ENCODE peak calls at places on chromosomes 1 and 21, in ten cellular contexts. M is upper lobe of left lung, T is transverse colon, G is stomach, I is A549, X is GM12878, N is suprapubic skin, U is tibial nerve, W is sigmoid colon, A is SK-N-SH. R is an unnamed sample. For H3K4me1, the result is how much of the 10 kb centered on the place peaks cover.

GRCh38 chr1:231107600-231108326 is 54.1 kb upstream of the TRIM67 start:
- DNase-seq in U (no peak), M (no peak), A (no peak), I (no peak), T (no peak), G (no peak), X (no peak), N (no peak), W (no peak), R (no peak)

GRCh38 chr1:61043010-61043820 is 39.1 kb upstream of the NFIA start:
- DNase-seq in M (peak), X (no peak), W (peak), N (peak), I (peak), G (peak), A (peak), T (peak), U (peak), R (peak)

GRCh38 chr1:110771245-110772022 is 96.7 kb upstream of the KCNA3 start:
- DNase-seq in M (no peak), A (no peak), I (no peak), W (no peak), X (no peak), U (no peak), G (no peak), N (no peak), T (no peak), R (no peak)

GRCh38 chr1:194568610-194569009 is 1382.2 kb upstream of the B3GALT2 start:
- DNase-seq in I (no peak), T (no peak), U (no peak), A (no peak), W (no peak), N (no peak), M (no peak), G (no peak), X (no peak), R (no peak)

GRCh38 chr1:204407314-204407971 is 4.2 kb downstream of the PPP1R15B start:
- DNase-seq in I (no peak), G (no peak), T (no peak), X (no peak), N (no peak), U (no peak), M (no peak), A (no peak), W (no peak), R (no peak)

GRCh38 chr1:47722909-47723580 is 274.1 kb downstream of the TRABD2B start:
- DNase-seq in A (no peak), G (peak), X (no peak), M (no peak), W (no peak), N (no peak), T (peak), U (no peak), I (no peak), R (no peak)

GRCh38 chr1:64019818-64020217 is 183.6 kb upstream of the UBE2U start:
- DNase-seq in I (no peak), A (no peak), X (peak), U (no peak), M (peak), G (peak), W (peak), T (peak), N (no peak), R (no peak)

GRCh38 chr1:235052067-235053008 is 76.3 kb downstream of the TOMM20 start:
- DNase-seq in G (no peak), X (no peak), U (no peak), T (no peak), A (no peak), M (peak), W (no peak), N (no peak), I (no peak), R (no peak)

GRCh38 chr1:83029916-83030315 is 969.0 kb downstream of the TTLL7 start:
- DNase-seq in G (no peak), I (no peak), W (no peak), M (no peak), X (no peak), T (no peak), N (no peak), A (no peak), U (no peak), R (no peak)

GRCh38 chr1:18951818-18952391 is 4.6 kb downstream of the IFFO2 start:
- DNase-seq in T (peak), M (peak), W (no peak), N (no peak), A (no peak), X (peak), G (peak), I (no peak), U (no peak), R (no peak)

GRCh38 chr1:222631611-222632208 is 13.8 kb downstream of the MIA3 start:
- DNase-seq in X (no peak), A (no peak), M (no peak), T (no peak), G (no peak), I (no peak), W (no peak), U (no peak), N (no peak), R (no peak)

GRCh38 chr1:220908757-220909156 is 29.5 kb downstream of the HLX start:
- DNase-seq in X (no peak), M (no peak), N (no peak), G (no peak), I (no peak), W (no peak), T (no peak), U (no peak), A (no peak), R (no peak)

GRCh38 chr1:23178931-23179330 is 10.3 kb upstream of the LUZP1 start:
- DNase-seq in T (no peak), M (no peak), G (no peak), U (no peak), A (peak), X (no peak), I (no peak), W (no peak), N (no peak), R (no peak)

GRCh38 chr1:12249181-12249580 is 19.4 kb downstream of the VPS13D start:
- DNase-seq in X (no peak), G (no peak), T (no peak), I (no peak), A (no peak), U (no peak), M (no peak), W (no peak), N (no peak), R (no peak)

GRCh38 chr21:45356251-45356650 is 48.7 kb upstream of the COL18A1 start:
- DNase-seq in A (no peak), T (no peak), U (no peak), G (no peak), W (no peak), X (no peak), M (no peak), N (no peak), I (no peak), R (peak)

GRCh38 chr1:204287466-204287881 is 72.3 kb downstream of the PLEKHA6 start:
- DNase-seq in X (no peak), I (peak), N (no peak), A (no peak), M (no peak), U (no peak), G (no peak), W (no peak), T (no peak), R (no peak)

GRCh38 chr1:244952940-244953339 is 88.6 kb upstream of the HNRNPU start:
- DNase-seq in G (no peak), I (peak), A (no peak), M (no peak), T (peak), N (no peak), W (no peak), X (no peak), U (no peak), R (no peak)

GRCh38 chr1:174713796-174714195 is 266.0 kb downstream of the GPR52 start:
- DNase-seq in X (no peak), T (no peak), G (no peak), A (no peak), N (no peak), U (no peak), M (no peak), I (no peak), W (no peak), R (no peak)

GRCh38 chr1:201553496-201554166 is 14.7 kb downstream of the NAV1 start:
- DNase-seq in U (no peak), X (no peak), A (no peak), N (no peak), W (no peak), G (no peak), M (no peak), I (no peak), T (no peak), R (no peak)

GRCh38 chr1:19559641-19560040 is 74.3 kb upstream of the CAPZB start:
- DNase-seq in G (no peak), T (no peak), I (no peak), X (no peak), N (no peak), M (no peak), U (no peak), W (no peak), A (no peak), R (no peak)

GRCh38 chr1:23793018-23793781 is 2.3 kb downstream of the LYPLA2 start:
- DNase-seq in U (no peak), G (peak), I (no peak), M (peak), X (no peak), N (no peak), A (peak), T (peak), W (no peak), R (peak)

GRCh38 chr1:57411262-57411661 is 12.6 kb downstream of the DAB1 start:
- DNase-seq in I (no peak), W (no peak), X (no peak), A (no peak), M (no peak), N (no peak), T (no peak), U (no peak), G (no peak), R (no peak)

GRCh38 chr1:173330149-173330951 is 123.2 kb upstream of the TNFSF4 start:
- DNase-seq in N (no peak), X (no peak), T (no peak), W (no peak), U (no peak), I (peak), M (no peak), A (no peak), G (no peak), R (no peak)

GRCh38 chr1:89523597-89524368 is 846 bp upstream of the LRRC8B start:
- DNase-seq in I (peak), T (peak), M (peak), N (no peak), W (no peak), G (peak), A (peak), U (no peak), X (no peak), R (no peak)

GRCh38 chr1:183600136-183600535 is 9.9 kb upstream of the NCF2 start:
- DNase-seq in A (no peak), T (no peak), X (no peak), M (peak), N (no peak), U (no peak), W (no peak), I (no peak), G (no peak), R (no peak)

GRCh38 chr1:202291961-202292712 is 49.6 kb downstream of the UBE2T start:
- DNase-seq in W (no peak), N (no peak), M (peak), I (peak), X (no peak), T (no peak), G (no peak), A (no peak), U (no peak), R (no peak)

DNA sequence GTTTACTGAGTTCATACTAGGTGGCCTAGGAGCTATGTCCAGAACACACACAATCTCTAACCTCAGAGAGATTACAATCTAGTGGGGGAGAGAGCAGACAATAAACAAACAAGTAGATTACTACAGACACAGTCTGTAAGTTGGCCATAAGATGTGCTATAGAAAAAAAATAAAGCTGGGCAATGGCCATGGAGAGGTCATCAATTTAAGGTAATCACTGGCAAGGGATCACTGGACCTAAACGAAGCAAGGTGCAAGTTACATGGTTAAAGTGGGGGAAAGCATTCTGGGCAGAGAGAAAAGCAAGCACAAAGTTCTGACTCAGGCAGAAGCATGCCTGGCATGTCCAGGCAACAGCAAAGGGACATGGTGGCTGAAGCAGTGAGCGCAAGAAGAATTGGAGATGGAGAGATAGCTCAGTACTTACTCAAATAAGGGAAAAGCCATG is 147.0 kb downstream of the RERE start:
- DNase-seq in M (no peak), N (no peak), W (no peak), I (no peak), A (no peak), G (no peak), T (no peak), U (no peak), X (no peak), R (no peak)
- H3K4me1 ChIP-seq in M (under half), N (under half), W (under half), I (half or more), A (under half), G (under half), T (half or more), U (under half), X (under half), R (under half)

GRCh38 chr21:14259669-14260458 is 43.9 kb downstream of the RBM11 start:
- DNase-seq in I (peak), W (no peak), N (no peak), G (no peak), M (no peak), X (no peak), U (no peak), A (peak), T (no peak), R (no peak)
- TF ChIP-seq EP300 in I (no peak), W (no peak), N (no peak), G (no peak), M (no peak), X (no peak), U (no peak), A (no peak), T (no peak), R (no peak)

GRCh38 chr1:94240822-94241221 is 3.4 kb upstream of the ARHGAP29 start:
- DNase-seq in U (no peak), T (no peak), W (no peak), N (no peak), I (no peak), G (no peak), M (no peak), A (peak), X (no peak), R (no peak)
- TF ChIP-seq CTCF in U (no peak), T (no peak), W (no peak), N (no peak), I (peak), G (no peak), M (no peak), A (peak), X (no peak), R (no peak)

GRCh38 chr1:170332801-170333200 is 187.0 kb downstream of the NTMT2 start:
- DNase-seq in W (no peak), I (no peak), A (no peak), M (no peak), T (no peak), G (no peak), U (no peak), X (no peak), N (no peak), R (no peak)
- H3K4me1 ChIP-seq in W (under half), I (under half), A (under half), M (under half), T (under half), G (under half), U (under half), X (under half), N (under half), R (under half)

GRCh38 chr1:180909462-180909976 is 3.2 kb upstream of the KIAA1614 start:
- DNase-seq in N (no peak), X (peak), T (no peak), A (no peak), U (no peak), I (no peak), G (no peak), M (no peak), W (no peak), R (no peak)
- TF ChIP-seq EP300 in N (no peak), X (peak), T (no peak), A (no peak), U (no peak), I (no peak), G (no peak), M (no peak), W (no peak), R (no peak)

GRCh38 chr1:27616441-27616840 is 12.5 kb upstream of the AHDC1 start:
- DNase-seq in X (no peak), A (no peak), W (no peak), U (no peak), M (no peak), T (no peak), I (no peak), N (no peak), G (no peak), R (no peak)
- TF ChIP-seq CTCF in X (peak), A (no peak), W (no peak), U (no peak), M (no peak), T (no peak), I (no peak), N (no peak), G (no peak), R (no peak)

DNA sequence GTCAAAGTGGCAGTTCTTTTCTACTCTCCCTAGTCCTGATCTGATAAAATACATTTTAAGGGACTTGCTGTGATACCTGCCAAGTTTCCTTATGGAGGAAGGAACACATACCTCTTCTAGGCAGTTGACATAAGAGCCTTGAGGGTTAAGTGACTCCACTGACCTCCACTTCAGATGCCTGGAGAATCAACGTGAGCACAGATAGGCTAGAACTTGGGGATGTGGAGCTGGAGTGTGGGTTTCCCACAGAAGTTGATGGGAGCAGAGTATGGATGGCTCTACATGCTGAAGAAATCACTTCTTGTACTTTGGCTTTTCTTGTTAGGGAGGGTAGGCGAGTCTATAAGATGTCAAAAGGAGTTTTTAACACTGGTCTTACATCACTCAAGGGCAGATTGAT is 5.3 kb downstream of the RHOU start:
- DNase-seq in M (peak), U (no peak), N (no peak), X (no peak), G (no peak), I (no peak), T (no peak), W (no peak), A (no peak), R (no peak)
- H3K4me1 ChIP-seq in M (under half), U (half or more), N (under half), X (under half), G (under half), I (under half), T (under half), W (under half), A (under half), R (under half)

R was measured in ovary.